ENCODE peak calls at places on chromosomes 5 and 9, in eight cellular contexts. D, O, Q, E, S, Y, B and K are unnamed samples.

GRCh38 chr5:53453898-53454837 is 26.3 kb upstream of the FST start:
- DNase-seq in D (no peak), O (no peak), Q (no peak), E (no peak), S (no peak), Y (no peak), B (no peak), K (no peak)

GRCh38 chr9:34558911-34559615 is 30.5 kb downstream of the CNTFR start:
- DNase-seq in D (no peak), O (no peak), Q (no peak), E (no peak), S (no peak), Y (no peak), B (no peak), K (no peak)

GRCh38 chr5:59348189-59348588 is 545.3 kb downstream of the PDE4D start:
- DNase-seq in D (no peak), O (no peak), Q (no peak), E (no peak), S (no peak), Y (no peak), B (no peak), K (no peak)

GRCh38 chr9:117414220-117414905 is 494 bp downstream of the ASTN2 start:
- DNase-seq in D (peak; percentile 1), O (no peak), Q (no peak), E (peak; percentile 67), S (peak; percentile 64), Y (peak; percentile 41), B (peak; percentile 9), K (no peak)

GRCh38 chr5:178416919-178417318 is 173.3 kb downstream of the COL23A1 start:
- DNase-seq in D (peak; percentile 27), O (peak; percentile 31), Q (peak; percentile 4), E (no peak), S (no peak), Y (no peak), B (no peak), K (no peak)

GRCh38 chr9:111937301-111937700 is 40.7 kb downstream of the UGCG start:
- DNase-seq in D (no peak), O (no peak), Q (no peak), E (no peak), S (no peak), Y (no peak), B (no peak), K (no peak)

GRCh38 chr5:72177538-72177937 is 70.3 kb downstream of the MAP1B start:
- DNase-seq in D (no peak), O (no peak), Q (no peak), E (no peak), S (no peak), Y (no peak), B (no peak), K (no peak)

GRCh38 chr9:121939643-121940042 is 153.5 kb downstream of the TTLL11 start:
- DNase-seq in D (no peak), O (no peak), Q (no peak), E (no peak), S (no peak), Y (no peak), B (no peak), K (no peak)

GRCh38 chr5:108266235-108266634 is 115.7 kb downstream of the FBXL17 start:
- DNase-seq in D (no peak), O (peak; percentile 11), Q (no peak), E (no peak), S (no peak), Y (no peak), B (no peak), K (no peak)

GRCh38 chr9:127971357-127972315 is 9.2 kb downstream of the EEIG1 start:
- DNase-seq in D (no peak), O (no peak), Q (no peak), E (peak; percentile 57), S (no peak), Y (no peak), B (no peak), K (no peak)

GRCh38 chr5:128038641-128039040 is 44.9 kb upstream of the SLC12A2 start:
- DNase-seq in D (peak; percentile 33), O (peak; percentile 73), Q (no peak), E (no peak), S (no peak), Y (no peak), B (no peak), K (no peak)

GRCh38 chr9:130623466-130623865 is 40.9 kb upstream of the PRDM12 start:
- DNase-seq in D (no peak), O (no peak), Q (no peak), E (no peak), S (no peak), Y (no peak), B (no peak), K (no peak)

GRCh38 chr5:127950707-127951356 is 132.7 kb upstream of the SLC12A2 start:
- DNase-seq in D (peak; percentile 32), O (peak; percentile 18), Q (no peak), E (no peak), S (no peak), Y (no peak), B (no peak), K (no peak)

GRCh38 chr5:151633892-151634291 is 42.8 kb upstream of the FAT2 start:
- DNase-seq in D (no peak), O (no peak), Q (no peak), E (no peak), S (no peak), Y (no peak), B (no peak), K (no peak)

GRCh38 chr5:176388003-176388340 is 426 bp downstream of the NOP16 start:
- DNase-seq in D (peak; percentile 22), O (peak; percentile 9), Q (no peak), E (peak; percentile 38), S (no peak), Y (no peak), B (no peak), K (no peak)

GRCh38 chr9:137116728-137117127 is 2.2 kb upstream of the DPP7 start:
- DNase-seq in D (no peak), O (no peak), Q (no peak), E (no peak), S (no peak), Y (no peak), B (no peak), K (no peak)
- H3K36me3 ChIP-seq in D (no peaks in the 10 kb centered on the region), O (peaks cover 11% of the 10 kb centered on the region), Q (peaks cover 6% of the 10 kb centered on the region), E (peaks cover 18% of the 10 kb centered on the region), S (peaks cover 7% of the 10 kb centered on the region), Y (no peaks in the 10 kb centered on the region), B (peaks cover 7% of the 10 kb centered on the region), K (peaks cover 17% of the 10 kb centered on the region)

DNA sequence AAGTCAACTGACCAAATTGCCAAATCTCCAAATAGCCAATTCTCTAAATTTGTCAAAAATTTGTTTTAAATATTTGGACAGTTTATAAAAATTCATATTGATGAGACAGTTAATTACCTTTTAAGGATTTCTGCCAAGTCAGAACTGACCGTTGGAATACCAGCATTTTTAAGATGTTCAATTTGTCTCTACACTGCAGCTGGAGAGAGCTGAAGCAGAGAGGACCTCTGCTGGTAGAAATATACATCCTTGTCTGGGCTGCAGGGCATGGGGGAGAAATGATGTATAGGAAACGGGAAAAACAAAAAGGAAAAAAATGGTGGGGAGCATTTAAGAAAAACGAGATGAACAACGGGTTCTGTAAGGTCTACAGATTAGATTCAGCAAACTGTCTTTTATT is 16.8 kb downstream of the NR6A1 start:
- DNase-seq in D (peak; percentile 40), O (peak; percentile 55), Q (no peak), E (peak; percentile 17), S (no peak), Y (no peak), B (no peak), K (no peak)
- TF ChIP-seq CTCF in D (peak; percentile 81), O (peak; percentile 64), Q (peak; percentile 72), E (peak; percentile 75), S (peak; percentile 15), Y (peak; percentile 21), B (peak; percentile 46), K (no peak)

GRCh38 chr5:6748142-6748541 is 34.9 kb downstream of the TENT4A start:
- DNase-seq in D (no peak), O (no peak), Q (no peak), E (no peak), S (peak; percentile 42), Y (no peak), B (no peak), K (no peak)
- H3K36me3 ChIP-seq in D (peaks cover 34% of the 10 kb centered on the region), O (peaks cover 46% of the 10 kb centered on the region), Q (peaks cover 21% of the 10 kb centered on the region), E (peaks cover 83% of the 10 kb centered on the region), S (peaks cover 88% of the 10 kb centered on the region), Y (peaks cover 69% of the 10 kb centered on the region), B (peaks cover 23% of the 10 kb centered on the region), K (peaks cover 71% of the 10 kb centered on the region)

GRCh38 chr9:133636902-133637301 is 739 bp downstream of the DBH start:
- DNase-seq in D (no peak), O (no peak), Q (no peak), E (no peak), S (no peak), Y (no peak), B (no peak), K (no peak)
- TF ChIP-seq CTCF in D (no peak), O (no peak), Q (no peak), E (no peak), S (no peak), Y (no peak), B (no peak), K (no peak)

GRCh38 chr5:14436801-14437542 is 144.6 kb upstream of the OTULINL start:
- DNase-seq in D (no peak), O (no peak), Q (no peak), E (no peak), S (no peak), Y (no peak), B (no peak), K (no peak)
- H3K36me3 ChIP-seq in D (peaks cover 26% of the 10 kb centered on the region), O (peaks cover 43% of the 10 kb centered on the region), Q (peaks cover 2% of the 10 kb centered on the region), E (no peaks in the 10 kb centered on the region), S (peaks cover 2% of the 10 kb centered on the region), Y (no peaks in the 10 kb centered on the region), B (peaks cover 10% of the 10 kb centered on the region), K (peaks cover 8% of the 10 kb centered on the region)

GRCh38 chr5:1359031-1359645 is 14.2 kb upstream of the CLPTM1L start:
- DNase-seq in D (no peak), O (no peak), Q (no peak), E (no peak), S (no peak), Y (no peak), B (no peak), K (no peak)
- TF ChIP-seq CTCF in D (no peak), O (no peak), Q (no peak), E (no peak), S (no peak), Y (no peak), B (no peak), K (no peak)

GRCh38 chr9:93023521-93023815 is 35.0 kb upstream of the SUSD3 start:
- DNase-seq in D (no peak), O (no peak), Q (no peak), E (no peak), S (no peak), Y (no peak), B (no peak), K (no peak)
- H3K36me3 ChIP-seq in D (no peaks in the 10 kb centered on the region), O (no peaks in the 10 kb centered on the region), Q (no peaks in the 10 kb centered on the region), E (no peaks in the 10 kb centered on the region), S (peaks cover 17% of the 10 kb centered on the region), Y (no peaks in the 10 kb centered on the region), B (peaks cover 15% of the 10 kb centered on the region), K (no peaks in the 10 kb centered on the region)

GRCh38 chr9:69155341-69156030 is 18.6 kb upstream of the TJP2 start:
- DNase-seq in D (no peak), O (no peak), Q (no peak), E (no peak), S (no peak), Y (no peak), B (no peak), K (no peak)

GRCh38 chr9:69158471-69158870 is 15.6 kb upstream of the TJP2 start:
- DNase-seq in D (no peak), O (no peak), Q (no peak), E (no peak), S (no peak), Y (no peak), B (no peak), K (no peak)

GRCh38 chr9:69153707-69154521 is 20.2 kb upstream of the TJP2 start:
- DNase-seq in D (no peak), O (no peak), Q (no peak), E (no peak), S (no peak), Y (peak; percentile 62), B (no peak), K (no peak)

GRCh38 chr9:69157751-69158466 is 16.2 kb upstream of the TJP2 start:
- DNase-seq in D (peak; percentile 48), O (peak; percentile 84), Q (peak; percentile 45), E (peak; percentile 30), S (no peak), Y (no peak), B (no peak), K (no peak)
- TF ChIP-seq CTCF in D (peak; percentile 52), O (peak; percentile 29), Q (peak; percentile 36), E (peak; percentile 43), S (peak; percentile 33), Y (peak; percentile 31), B (peak; percentile 4), K (no peak)